ENCODE peak calls at places on chromosomes 12 and 14, in ten cellular contexts. Q, H, F, P, Y, I, M, G, S and C are unnamed samples.

GRCh38 chr12:2606186-2606910 is 188.4 kb upstream of the FKBP4 start:
- DNase-seq in H (no peak), M (no peak), G (no peak), Y (no peak), S (peak; percentile 53), I (no peak), P (no peak), Q (no peak), F (no peak), C (no peak)

GRCh38 chr14:65412881-65413738 is 580 bp downstream of the FUT8 start:
- DNase-seq in M (no peak), F (no peak), G (peak; percentile 66), H (no peak), I (no peak), Q (peak; percentile 20), S (peak; percentile 94), Y (peak; percentile 18), P (peak; percentile 41), C (peak; percentile 51)

GRCh38 chr12:130144256-130144655 is 18.0 kb upstream of the FZD10 start:
- DNase-seq in Q (no peak), Y (no peak), S (no peak), I (no peak), G (no peak), F (no peak), P (no peak), M (no peak), H (no peak), C (no peak)

GRCh38 chr12:111597731-111598636 is 1.1 kb downstream of the ATXN2 start:
- DNase-seq in I (peak; percentile 19), H (peak; percentile 9), Y (peak; percentile 48), S (peak; percentile 92), P (peak; percentile 45), F (no peak), M (peak; percentile 38), Q (peak; percentile 64), G (peak; percentile 28), C (peak; percentile 45)

GRCh38 chr14:99514552-99515300 is 33.5 kb downstream of the CCNK start:
- DNase-seq in Y (no peak), F (no peak), P (peak; percentile 7), I (no peak), M (no peak), Q (no peak), H (no peak), S (peak; percentile 76), G (no peak), C (no peak)

GRCh38 chr12:118055865-118056773 is 4.9 kb downstream of the WSB2 start:
- DNase-seq in I (no peak), H (no peak), S (no peak), Y (no peak), F (no peak), Q (no peak), M (no peak), P (no peak), G (no peak), C (no peak)

GRCh38 chr12:44000309-44000952 is 164.6 kb downstream of the TMEM117 start:
- DNase-seq in H (no peak), G (peak; percentile 7), S (no peak), Q (peak; percentile 31), Y (no peak), P (peak; percentile 67), I (peak; percentile 65), F (no peak), M (peak; percentile 17), C (peak; percentile 30)

GRCh38 chr12:112126000-112126431 is 656 bp downstream of the TRAFD1 start:
- DNase-seq in F (no peak), Y (no peak), I (no peak), Q (no peak), H (no peak), M (no peak), P (no peak), S (peak; percentile 81), G (no peak), C (no peak)

GRCh38 chr12:51836833-51837184 is 11.7 kb downstream of the FIGNL2 start:
- DNase-seq in M (no peak), F (no peak), Q (no peak), S (no peak), I (no peak), H (no peak), Y (no peak), G (no peak), P (no peak), C (no peak)

GRCh38 chr14:85315891-85316290 is 214.1 kb upstream of the FLRT2 start:
- DNase-seq in F (no peak), G (no peak), M (no peak), P (no peak), H (no peak), Y (no peak), Q (no peak), S (no peak), I (no peak), C (no peak)

GRCh38 chr12:124745891-124746570 is 117.6 kb downstream of the SCARB1 start:
- DNase-seq in Y (peak; percentile 97), Q (peak; percentile 59), F (peak; percentile 69), G (peak; percentile 21), I (peak; percentile 88), H (no peak), P (peak; percentile 84), S (peak; percentile 92), M (no peak), C (peak; percentile 84)

GRCh38 chr14:30064454-30064853 is 136.8 kb upstream of the PRKD1 start:
- DNase-seq in P (no peak), Y (no peak), M (no peak), I (peak; percentile 84), H (no peak), Q (no peak), S (no peak), F (no peak), G (no peak), C (no peak)

GRCh38 chr14:70052990-70053389 is 135.8 kb downstream of the SLC8A3 start:
- DNase-seq in Y (no peak), M (no peak), G (peak; percentile 6), P (peak; percentile 57), H (no peak), Q (no peak), F (peak; percentile 7), I (peak; percentile 31), S (no peak), C (peak; percentile 76)

GRCh38 chr12:101570022-101570421 is 24.7 kb upstream of the MYBPC1 start:
- DNase-seq in H (no peak), Q (peak; percentile 47), Y (no peak), S (no peak), M (no peak), I (peak; percentile 42), F (no peak), P (no peak), G (no peak), C (no peak)

GRCh38 chr14:81991998-81992397 is 458.3 kb upstream of the SEL1L start:
- DNase-seq in H (no peak), P (no peak), Q (no peak), Y (no peak), S (no peak), F (no peak), G (no peak), M (no peak), I (no peak), C (no peak)

GRCh38 chr14:51095854-51096823 is 1.2 kb upstream of the TRIM9 start:
- DNase-seq in H (no peak), G (peak; percentile 9), S (peak; percentile 60), P (no peak), F (no peak), Y (peak; percentile 79), I (peak; percentile 79), M (no peak), Q (peak; percentile 7), C (peak; percentile 8)

GRCh38 chr12:133203344-133204263 is 22.3 kb downstream of the ZNF268 start:
- DNase-seq in Y (no peak), M (no peak), F (no peak), G (no peak), H (no peak), P (no peak), Q (no peak), S (no peak), I (peak; percentile 30), C (no peak)

GRCh38 chr12:51270067-51270846 is at the start of gene SMAGP:
- DNase-seq in I (peak; percentile 43), P (peak; percentile 84), F (no peak), S (peak; percentile 94), H (peak; percentile 36), Y (no peak), G (peak; percentile 32), M (peak; percentile 80), Q (peak; percentile 61), C (peak; percentile 62)

GRCh38 chr12:56749364-56749763 is 2.8 kb downstream of the PRIM1 start:
- DNase-seq in F (no peak), G (no peak), H (no peak), Q (no peak), I (no peak), S (no peak), Y (no peak), M (no peak), P (no peak), C (no peak)

GRCh38 chr12:80195737-80196136 is 96.4 kb downstream of the OTOGL start:
- DNase-seq in F (no peak), S (no peak), Y (no peak), G (no peak), Q (no peak), H (no peak), M (no peak), P (no peak), I (no peak), C (no peak)

GRCh38 chr12:20101046-20101445 is 267.3 kb upstream of the PDE3A start:
- DNase-seq in Q (no peak), S (no peak), Y (no peak), I (no peak), F (no peak), G (no peak), P (no peak), H (no peak), M (no peak), C (no peak)

GRCh38 chr12:104576980-104577925 is 120.5 kb downstream of the CHST11 start:
- DNase-seq in I (peak; percentile 58), Y (no peak), S (no peak), M (no peak), G (no peak), P (no peak), F (no peak), Q (no peak), H (no peak), C (no peak)

GRCh38 chr12:22687677-22688076 is 62.7 kb downstream of the ETNK1 start:
- DNase-seq in Q (no peak), G (no peak), Y (no peak), I (peak; percentile 80), F (no peak), H (no peak), S (no peak), P (no peak), M (no peak), C (no peak)

GRCh38 chr12:5494343-5494742 is 62.4 kb downstream of the NTF3 start:
- DNase-seq in P (no peak), F (no peak), H (no peak), I (no peak), Y (no peak), S (no peak), M (no peak), G (no peak), Q (no peak), C (no peak)

GRCh38 chr12:9349888-9350885 is 142.0 kb upstream of the PZP start:
- DNase-seq in Q (no peak), Y (no peak), S (no peak), G (no peak), P (no peak), I (peak; percentile 70), F (no peak), M (no peak), H (no peak), C (no peak)

GRCh38 chr12:128259556-128260070 is 7.4 kb upstream of the TMEM132C start:
- DNase-seq in G (no peak), I (no peak), P (no peak), Y (peak; percentile 53), Q (no peak), F (no peak), M (no peak), S (no peak), H (no peak), C (peak; percentile 70)

GRCh38 chr12:102993537-102993936 is 36.1 kb downstream of the ASCL1 start:
- DNase-seq in I (no peak), S (no peak), M (no peak), F (no peak), Y (no peak), P (no peak), G (no peak), Q (no peak), H (no peak), C (no peak)

GRCh38 chr12:571795-572531 is 91.3 kb downstream of the NINJ2 start:
- DNase-seq in S (no peak), M (no peak), Q (no peak), P (no peak), I (peak; percentile 27), G (no peak), H (no peak), F (no peak), Y (no peak), C (no peak)